ENCODE peak calls at places on chromosome 4, in eight cellular contexts. One of them, this sample, is unnamed.

GRCh38 chr4:73929285-73929684 is 52.5 kb downstream of the PF4 start:
- DNase-seq in AG09309: no peak
- DNase-seq in D341Med: no peak
- DNase-seq in head of caudate nucleus: no peak
- DNase-seq in foreskin fibroblast: peak; percentile 41
- DNase-seq in ovary: no peak
- DNase-seq in stimulated activated naive CD4-positive, alpha-beta T cell: no peak
- DNase-seq in globus pallidus: no peak
- DNase-seq in this sample: no peak

GRCh38 chr4:8205749-8206611 is 6.9 kb downstream of the SH3TC1 start:
- DNase-seq in globus pallidus: no peak
- DNase-seq in ovary: no peak
- DNase-seq in D341Med: no peak
- DNase-seq in foreskin fibroblast: no peak
- DNase-seq in head of caudate nucleus: no peak
- DNase-seq in AG09309: no peak
- DNase-seq in stimulated activated naive CD4-positive, alpha-beta T cell: no peak
- DNase-seq in this sample: no peak

GRCh38 chr4:140047017-140047640 is 106.9 kb downstream of the MAML3 start:
- DNase-seq in foreskin fibroblast: no peak
- DNase-seq in globus pallidus: no peak
- DNase-seq in stimulated activated naive CD4-positive, alpha-beta T cell: no peak
- DNase-seq in ovary: no peak
- DNase-seq in AG09309: no peak
- DNase-seq in D341Med: no peak
- DNase-seq in head of caudate nucleus: peak; percentile 53
- DNase-seq in this sample: no peak

GRCh38 chr4:164876680-164877324 is at the start of gene APELA:
- DNase-seq in D341Med: no peak
- DNase-seq in foreskin fibroblast: no peak
- DNase-seq in head of caudate nucleus: no peak
- DNase-seq in ovary: no peak
- DNase-seq in globus pallidus: no peak
- DNase-seq in AG09309: no peak
- DNase-seq in stimulated activated naive CD4-positive, alpha-beta T cell: no peak
- DNase-seq in this sample: no peak

GRCh38 chr4:111400736-111401135 is 744.5 kb upstream of the FAM241A start:
- DNase-seq in globus pallidus: peak; percentile 91
- DNase-seq in foreskin fibroblast: peak; percentile 90
- DNase-seq in D341Med: no peak
- DNase-seq in head of caudate nucleus: peak; percentile 84
- DNase-seq in stimulated activated naive CD4-positive, alpha-beta T cell: no peak
- DNase-seq in ovary: no peak
- DNase-seq in AG09309: peak; percentile 37
- DNase-seq in this sample: no peak

GRCh38 chr4:117422272-117422671 is 336.9 kb upstream of the TRAM1L1 start:
- DNase-seq in stimulated activated naive CD4-positive, alpha-beta T cell: no peak
- DNase-seq in globus pallidus: no peak
- DNase-seq in foreskin fibroblast: no peak
- DNase-seq in D341Med: no peak
- DNase-seq in head of caudate nucleus: no peak
- DNase-seq in ovary: no peak
- DNase-seq in AG09309: no peak
- DNase-seq in this sample: no peak

GRCh38 chr4:86967061-86967460 is 32.2 kb downstream of the AFF1 start:
- DNase-seq in stimulated activated naive CD4-positive, alpha-beta T cell: no peak
- DNase-seq in ovary: no peak
- DNase-seq in D341Med: no peak
- DNase-seq in AG09309: no peak
- DNase-seq in head of caudate nucleus: no peak
- DNase-seq in globus pallidus: no peak
- DNase-seq in foreskin fibroblast: no peak
- DNase-seq in this sample: no peak

GRCh38 chr4:33975996-33976395 is 2268.3 kb downstream of the ARAP2 start:
- DNase-seq in D341Med: no peak
- DNase-seq in AG09309: peak; percentile 35
- DNase-seq in globus pallidus: no peak
- DNase-seq in stimulated activated naive CD4-positive, alpha-beta T cell: no peak
- DNase-seq in foreskin fibroblast: peak; percentile 20
- DNase-seq in head of caudate nucleus: no peak
- DNase-seq in ovary: no peak
- DNase-seq in this sample: no peak

GRCh38 chr4:176849076-176849475 is 56.4 kb upstream of the VEGFC start:
- DNase-seq in globus pallidus: no peak
- DNase-seq in ovary: no peak
- DNase-seq in stimulated activated naive CD4-positive, alpha-beta T cell: no peak
- DNase-seq in D341Med: no peak
- DNase-seq in foreskin fibroblast: peak; percentile 66
- DNase-seq in head of caudate nucleus: no peak
- DNase-seq in AG09309: no peak
- DNase-seq in this sample: no peak

GRCh38 chr4:6918345-6918744 is 8.7 kb downstream of the TBC1D14 start:
- DNase-seq in stimulated activated naive CD4-positive, alpha-beta T cell: peak; percentile 49
- DNase-seq in D341Med: no peak
- DNase-seq in foreskin fibroblast: no peak
- DNase-seq in head of caudate nucleus: no peak
- DNase-seq in ovary: no peak
- DNase-seq in globus pallidus: no peak
- DNase-seq in AG09309: no peak
- DNase-seq in this sample: no peak

GRCh38 chr4:18071894-18072293 is 50.3 kb upstream of the LCORL start:
- DNase-seq in stimulated activated naive CD4-positive, alpha-beta T cell: no peak
- DNase-seq in D341Med: no peak
- DNase-seq in ovary: no peak
- DNase-seq in head of caudate nucleus: no peak
- DNase-seq in foreskin fibroblast: no peak
- DNase-seq in globus pallidus: no peak
- DNase-seq in AG09309: no peak
- DNase-seq in this sample: no peak

GRCh38 chr4:4986856-4987255 is 32.4 kb downstream of the CYTL1 start:
- DNase-seq in head of caudate nucleus: no peak
- DNase-seq in AG09309: no peak
- DNase-seq in globus pallidus: no peak
- DNase-seq in foreskin fibroblast: no peak
- DNase-seq in ovary: no peak
- DNase-seq in D341Med: no peak
- DNase-seq in stimulated activated naive CD4-positive, alpha-beta T cell: no peak
- DNase-seq in this sample: no peak

GRCh38 chr4:5747746-5748365 is 36.9 kb downstream of the EVC start:
- DNase-seq in AG09309: peak; percentile 95
- DNase-seq in D341Med: no peak
- DNase-seq in ovary: no peak
- DNase-seq in globus pallidus: no peak
- DNase-seq in head of caudate nucleus: peak; percentile 59
- DNase-seq in stimulated activated naive CD4-positive, alpha-beta T cell: no peak
- DNase-seq in foreskin fibroblast: peak; percentile 98
- DNase-seq in this sample: no peak

This sample was measured in stimulated activated CD8-positive, alpha-beta memory T cell treated with anti-CD3 and anti-CD28 coated beads, Interleukin-2, amount 100 ng/mL, for 1 hour.